ENCODE peak calls at places on chromosome 13, in nine cellular contexts. M is OCI-LY7, T is PC-9, C is GM23248, G is astrocyte, S is fibroblast of lung, H is neuronal stem cell, B is trophoblast cell, L is endothelial cell of umbilical vein. D is an unnamed sample.

GRCh38 chr13:42333613-42334328 is 61.8 kb downstream of the AKAP11 start:
- DNase-seq in C (peak), G (peak), L (peak), S (peak), T (peak), H (peak), M (peak), B (peak), D (peak)

GRCh38 chr13:83215627-83216026 is 666.6 kb downstream of the SLITRK1 start:
- DNase-seq in S (peak), M (no peak), B (no peak), G (peak), T (no peak), L (no peak), C (peak), H (no peak), D (no peak)

GRCh38 chr13:105442941-105443340 is 1092.5 kb downstream of the EFNB2 start:
- DNase-seq in B (peak), H (no peak), L (peak), M (no peak), G (peak), S (peak), C (peak), T (peak), D (no peak)

GRCh38 chr13:72255908-72256307 is 388.9 kb upstream of the DACH1 start:
- DNase-seq in G (peak), L (peak), S (peak), M (no peak), H (peak), T (peak), B (peak), C (no peak), D (peak)

GRCh38 chr13:21113851-21114306 is 52.5 kb upstream of the LATS2 start:
- DNase-seq in H (no peak), G (no peak), M (no peak), S (no peak), T (no peak), B (no peak), L (no peak), C (no peak), D (peak)

GRCh38 chr13:111398715-111399299 is 78.4 kb downstream of the TEX29 start:
- DNase-seq in L (no peak), T (no peak), C (no peak), S (no peak), M (no peak), B (no peak), H (no peak), G (no peak), D (no peak)

GRCh38 chr13:30744056-30744684 is 8.8 kb downstream of the ALOX5AP start:
- DNase-seq in T (peak), M (peak), H (no peak), S (peak), L (peak), B (peak), C (peak), G (peak), D (no peak)

GRCh38 chr13:32164622-32165268 is 133.2 kb downstream of the FRY start:
- DNase-seq in S (peak), H (peak), B (peak), T (peak), C (peak), L (peak), M (peak), G (peak), D (peak)

GRCh38 chr13:63609574-63609973 is 2193.9 kb upstream of the PCDH20 start:
- DNase-seq in B (no peak), S (no peak), M (no peak), L (no peak), C (no peak), G (no peak), H (no peak), T (no peak), D (no peak)

GRCh38 chr13:30607908-30608307 is 9.8 kb upstream of the USPL1 start:
- DNase-seq in M (peak), S (no peak), G (no peak), L (no peak), C (no peak), H (no peak), T (no peak), B (peak), D (no peak)

DNA sequence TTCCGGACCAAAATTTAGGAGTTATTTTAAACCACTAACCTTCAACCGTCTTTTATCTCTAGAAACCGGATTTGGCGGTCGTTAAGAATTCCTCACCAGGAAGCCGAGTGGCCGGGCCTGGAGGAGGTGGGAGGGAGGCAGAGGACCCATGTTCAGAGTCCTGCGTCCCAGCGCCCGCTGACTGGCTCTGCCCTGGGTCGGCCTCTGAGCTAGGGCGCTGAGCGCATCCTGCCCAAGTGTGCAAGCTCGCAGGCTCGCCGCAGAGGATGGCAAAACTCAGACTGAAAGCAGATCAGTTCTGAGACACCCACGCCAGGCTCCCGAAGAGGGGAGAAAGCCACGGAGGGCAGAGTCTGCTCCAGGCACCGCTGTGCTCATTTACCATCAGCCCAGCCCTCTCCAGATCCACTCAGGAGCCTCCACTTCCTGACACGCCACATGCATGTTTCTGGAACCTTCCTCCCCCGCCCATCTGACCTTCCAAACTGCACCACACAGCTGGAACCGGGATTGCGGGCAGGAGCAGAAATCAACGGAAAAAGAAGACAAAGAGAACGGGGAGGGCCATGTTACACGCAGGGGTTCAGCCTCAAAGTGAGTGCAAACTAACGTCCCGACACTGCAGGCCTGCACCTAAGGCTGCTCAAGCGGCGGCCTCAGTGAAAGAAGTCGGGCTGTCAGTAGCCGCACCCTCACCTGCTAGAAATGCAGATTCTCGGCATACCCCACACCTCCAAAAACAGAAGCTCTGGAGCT is 8.2 kb downstream of the COL4A1 start:
- DNase-seq in H (no peak), B (no peak), T (no peak), C (no peak), G (no peak), M (no peak), S (peak), L (peak), D (peak)
- H3K4me3 ChIP-seq in H (no peak), B (no peak), T (no peak), C (no peak), G (no peak), M (no peak), S (peak), L (no peak), D (peak)

GRCh38 chr13:94705081-94705751 is 7.1 kb downstream of the SOX21 start:
- DNase-seq in L (no peak), M (no peak), H (no peak), B (peak), C (no peak), S (no peak), T (no peak), G (no peak), D (peak)

GRCh38 chr13:94707400-94708021 is 4.8 kb downstream of the SOX21 start:
- DNase-seq in T (no peak), G (no peak), C (no peak), B (peak), L (no peak), S (no peak), M (no peak), H (no peak), D (peak)

GRCh38 chr13:94708031-94708571 is 4.2 kb downstream of the SOX21 start:
- DNase-seq in T (no peak), G (no peak), L (no peak), S (no peak), B (no peak), H (peak), C (no peak), M (no peak), D (peak)

GRCh38 chr13:94706101-94706853 is 6.1 kb downstream of the SOX21 start:
- DNase-seq in C (no peak), S (no peak), B (no peak), M (no peak), G (no peak), L (no peak), H (no peak), T (no peak), D (peak)

DNA sequence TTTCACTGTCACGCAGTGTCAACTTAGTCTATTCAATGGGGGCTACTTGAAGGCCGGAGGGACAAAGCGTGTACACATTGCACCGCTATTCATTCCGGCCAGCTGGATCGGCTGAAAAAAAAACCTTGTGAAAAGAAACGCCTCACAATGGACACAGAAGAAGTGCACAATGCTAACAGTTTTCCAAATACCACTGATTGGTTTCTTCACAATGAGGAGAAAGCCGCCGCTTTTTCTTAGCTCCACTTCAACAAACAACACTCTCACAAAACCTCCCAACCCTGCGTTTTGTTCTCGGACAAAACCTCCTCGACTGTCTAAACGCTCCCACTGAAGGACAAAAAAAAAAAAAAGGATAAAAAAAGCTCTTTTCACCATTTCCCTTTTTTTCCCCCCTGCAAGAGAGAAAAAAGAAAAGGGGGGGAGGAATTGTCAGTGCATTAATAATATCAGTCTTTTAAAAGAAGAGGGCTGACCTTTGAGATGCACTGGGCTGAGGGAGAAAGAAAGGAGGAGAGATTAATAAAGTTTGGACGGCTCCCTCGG is 5.4 kb downstream of the SOX21 start:
- DNase-seq in M (no peak), T (no peak), G (no peak), C (no peak), S (no peak), B (no peak), L (no peak), H (peak), D (peak)
- H2AFZ ChIP-seq in M (no peak), T (no peak), G (peak), C (no peak), S (no peak), B (no peak), L (no peak), H (no peak), D (no peak)

GRCh38 chr13:45681101-45681500 is 21.0 kb upstream of the CBY2 start:
- DNase-seq in L (no peak), S (no peak), G (no peak), C (peak), B (no peak), M (no peak), T (no peak), H (no peak), D (no peak)
- H3K4me3 ChIP-seq in L (no peak), S (no peak), G (no peak), C (no peak), B (no peak), M (no peak), T (no peak), H (no peak), D (no peak)

GRCh38 chr13:43755844-43756243 is 30.9 kb downstream of the ENOX1 start:
- DNase-seq in H (no peak), B (no peak), T (no peak), G (no peak), L (no peak), M (no peak), C (no peak), S (no peak), D (no peak)
- H2AFZ ChIP-seq in H (no peak), B (no peak), T (no peak), G (no peak), L (no peak), M (no peak), C (no peak), S (no peak), D (no peak)

GRCh38 chr13:27617801-27618411 is 2.4 kb downstream of the LNX2 start:
- DNase-seq in B (peak), T (no peak), M (no peak), C (no peak), L (no peak), H (no peak), S (no peak), G (no peak), D (no peak)
- H3K4me3 ChIP-seq in B (no peak), T (no peak), M (no peak), C (no peak), L (no peak), H (no peak), S (no peak), G (no peak), D (peak)

D was measured in GM23338.